ENCODE peak calls at places on chromosomes 3 and 15, in seven cellular contexts. Y is NCI-H446, N is mesenteric fat pad, X is B cell, F is GM23248, I is ELR, J is spleen. M is an unnamed sample.
A peak's percentile ranks its signal among the peaks of the same experiment; 100 is the strongest.

GRCh38 chr15:55630921-55631320 is 42.8 kb upstream of the PYGO1 start:
- DNase-seq in Y (no peak), N (no peak), X (no peak), F (no peak), I (no peak), J (no peak), M (no peak)

GRCh38 chr15:41983621-41984571 is 11.5 kb upstream of the EHD4 start:
- DNase-seq in Y (no peak), N (peak; percentile 64), X (no peak), F (no peak), I (no peak), J (peak; percentile 33), M (no peak)

GRCh38 chr15:25862087-25862468 is 1.0 kb downstream of the ATP10A start:
- DNase-seq in Y (no peak), N (no peak), X (no peak), F (peak; percentile 66), I (no peak), J (no peak), M (no peak)

GRCh38 chr3:196149375-196149774 is 61.8 kb downstream of the ZDHHC19 start:
- DNase-seq in Y (no peak), N (no peak), X (no peak), F (peak; percentile 21), I (peak; percentile 41), J (no peak), M (no peak)

GRCh38 chr3:116318370-116318769 is 126.9 kb downstream of the LSAMP start:
- DNase-seq in Y (peak; percentile 28), N (no peak), X (no peak), F (no peak), I (no peak), J (no peak), M (no peak)

GRCh38 chr3:64974401-64974800 is 286.6 kb upstream of the ADAMTS9 start:
- DNase-seq in Y (no peak), N (no peak), X (no peak), F (no peak), I (no peak), J (no peak), M (no peak)

GRCh38 chr15:92521624-92522008 is 127.9 kb downstream of the ST8SIA2 start:
- DNase-seq in Y (peak; percentile 73), N (no peak), X (peak; percentile 11), F (peak; percentile 88), I (peak; percentile 17), J (no peak), M (peak; percentile 77)

GRCh38 chr3:128426128-128426921 is 40.4 kb downstream of the DNAJB8 start:
- DNase-seq in Y (no peak), N (no peak), X (peak; percentile 70), F (peak; percentile 69), I (peak; percentile 54), J (peak; percentile 92), M (no peak)

GRCh38 chr3:79651536-79652065 is 116.2 kb downstream of the ROBO1 start:
- DNase-seq in Y (no peak), N (no peak), X (no peak), F (no peak), I (peak; percentile 35), J (no peak), M (no peak)

GRCh38 chr15:79965836-79966630 is 5.0 kb downstream of the BCL2A1 start:
- DNase-seq in Y (no peak), N (no peak), X (no peak), F (no peak), I (peak; percentile 76), J (no peak), M (no peak)

GRCh38 chr15:22866066-22866465 is 27.6 kb downstream of the NIPA2 start:
- DNase-seq in Y (no peak), N (no peak), X (no peak), F (no peak), I (peak; percentile 40), J (no peak), M (no peak)

GRCh38 chr3:158552124-158552523 is 18.9 kb upstream of the MLF1 start:
- DNase-seq in Y (no peak), N (no peak), X (no peak), F (no peak), I (no peak), J (no peak), M (no peak)

GRCh38 chr15:87527416-87527815 is 729.1 kb downstream of the NTRK3 start:
- DNase-seq in Y (no peak), N (no peak), X (no peak), F (no peak), I (peak; percentile 30), J (no peak), M (no peak)

GRCh38 chr3:153889905-153890334 is 231.3 kb upstream of the ARHGEF26 start:
- DNase-seq in Y (no peak), N (no peak), X (no peak), F (no peak), I (no peak), J (no peak), M (no peak)

GRCh38 chr3:151203053-151203420 is at the start of gene GPR171:
- DNase-seq in Y (no peak), N (no peak), X (no peak), F (no peak), I (no peak), J (no peak), M (no peak)

GRCh38 chr3:134666885-134667284 is 16.1 kb upstream of the KY start:
- DNase-seq in Y (no peak), N (no peak), X (no peak), F (peak; percentile 24), I (no peak), J (no peak), M (no peak)